ENCODE peak calls at places on chromosomes 2 and 18, in four cellular contexts. Q is GM12865, D is upper lobe of right lung, V is fibroblast of lung. B is an unnamed sample.

GRCh38 chr2:171523969-171524401 is 1.7 kb downstream of the CYBRD1 start:
- DNase-seq in Q (no peak), D (no peak), V (peak; percentile 66), B (no peak)

GRCh38 chr18:13425357-13426095 is 207.0 kb downstream of the LDLRAD4 start:
- DNase-seq in Q (no peak), D (no peak), V (no peak), B (no peak)

GRCh38 chr2:146821836-146822316 is 1023.0 kb upstream of the ACVR2A start:
- DNase-seq in D (no peak), V (peak; percentile 78), Q (no peak), B (no peak)

GRCh38 chr2:119242276-119243119 is 18.9 kb downstream of the STEAP3 start:
- DNase-seq in D (no peak), V (no peak), Q (no peak), B (no peak)

GRCh38 chr2:230179086-230179485 is 40.7 kb downstream of the SP110 start:
- DNase-seq in Q (no peak), V (no peak), D (no peak), B (no peak)

GRCh38 chr2:158153270-158154015 is 51.8 kb downstream of the UPP2 start:
- DNase-seq in D (no peak), V (no peak), Q (no peak), B (no peak)

GRCh38 chr2:168934826-168935225 is 33.7 kb downstream of the G6PC2 start:
- DNase-seq in Q (no peak), D (no peak), V (no peak), B (no peak)

GRCh38 chr2:236665572-236666118 is 96.0 kb downstream of the ACKR3 start:
- DNase-seq in D (no peak), V (peak; percentile 42), Q (peak; percentile 24), B (no peak)

GRCh38 chr2:234559609-234560008 is 62.7 kb upstream of the ARL4C start:
- DNase-seq in Q (no peak), D (no peak), V (no peak), B (no peak)

GRCh38 chr2:99403084-99403483 is 65.9 kb downstream of the EIF5B start:
- DNase-seq in Q (no peak), D (no peak), V (peak; percentile 10), B (no peak)

GRCh38 chr18:38539373-38539772 is 973.8 kb upstream of the CELF4 start:
- DNase-seq in V (no peak), Q (no peak), D (no peak), B (no peak)

GRCh38 chr2:27083410-27084296 is 2.9 kb upstream of the KHK start:
- DNase-seq in Q (no peak), V (no peak), D (no peak), B (no peak)

GRCh38 chr2:174617120-174617519 is 19.5 kb upstream of the WIPF1 start:
- DNase-seq in V (no peak), D (no peak), Q (no peak), B (no peak)

GRCh38 chr2:135257383-135258090 is 205.4 kb downstream of the RAB3GAP1 start:
- DNase-seq in Q (no peak), V (peak; percentile 66), D (no peak), B (no peak)

GRCh38 chr2:178392215-178392614 is 58.8 kb downstream of the PRKRA start:
- DNase-seq in D (no peak), Q (no peak), V (peak; percentile 34), B (no peak)

GRCh38 chr2:30714811-30715709 is 92.2 kb downstream of the CAPN13 start:
- DNase-seq in Q (peak; percentile 45), D (peak; percentile 18), V (no peak), B (no peak)

GRCh38 chr2:141199711-141200110 is 931.1 kb downstream of the LRP1B start:
- DNase-seq in D (no peak), Q (no peak), V (peak; percentile 84), B (no peak)

GRCh38 chr2:222813177-222813843 is 47.5 kb upstream of the ACSL3 start:
- DNase-seq in V (no peak), D (no peak), Q (peak; percentile 86), B (peak; percentile 82)

GRCh38 chr2:85753525-85754312 is at the start of gene ATOH8:
- DNase-seq in D (peak; percentile 92), V (peak; percentile 72), Q (peak; percentile 15), B (peak; percentile 79)

GRCh38 chr2:54212456-54212855 is 43.6 kb downstream of the TSPYL6 start:
- DNase-seq in D (no peak), V (peak; percentile 99), Q (no peak), B (no peak)

GRCh38 chr2:41965173-41965875 is 82.5 kb upstream of the PKDCC start:
- DNase-seq in D (no peak), V (no peak), Q (no peak), B (no peak)

GRCh38 chr2:233600361-233600760 is 17.1 kb upstream of the UGT1A8 start:
- DNase-seq in V (peak; percentile 6), D (no peak), Q (no peak), B (no peak)

DNA sequence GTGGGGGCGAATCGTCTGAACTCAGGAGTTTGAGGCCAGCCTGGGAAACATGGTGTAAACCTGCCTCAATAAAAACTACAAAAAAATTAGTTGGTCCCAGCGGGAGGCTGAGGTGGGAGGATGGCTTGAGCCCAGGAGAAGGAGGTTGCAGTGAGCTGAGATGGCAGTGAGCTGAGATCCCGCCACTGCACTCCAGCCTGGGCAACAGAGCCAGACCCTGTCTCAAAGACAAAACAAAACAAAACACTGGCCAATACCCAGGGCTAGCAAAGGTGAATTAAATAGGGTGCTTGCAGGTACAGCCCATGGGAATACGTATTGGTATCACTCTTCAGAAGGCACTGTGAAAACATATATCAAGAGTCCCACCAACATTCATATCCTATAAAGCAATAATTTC is 7.0 kb downstream of the ITSN2 start:
- DNase-seq in Q (no peak), V (no peak), D (no peak), B (no peak)
- TF ChIP-seq CTCF in Q (no peak), V (no peak), D (no peak), B (no peak)

DNA sequence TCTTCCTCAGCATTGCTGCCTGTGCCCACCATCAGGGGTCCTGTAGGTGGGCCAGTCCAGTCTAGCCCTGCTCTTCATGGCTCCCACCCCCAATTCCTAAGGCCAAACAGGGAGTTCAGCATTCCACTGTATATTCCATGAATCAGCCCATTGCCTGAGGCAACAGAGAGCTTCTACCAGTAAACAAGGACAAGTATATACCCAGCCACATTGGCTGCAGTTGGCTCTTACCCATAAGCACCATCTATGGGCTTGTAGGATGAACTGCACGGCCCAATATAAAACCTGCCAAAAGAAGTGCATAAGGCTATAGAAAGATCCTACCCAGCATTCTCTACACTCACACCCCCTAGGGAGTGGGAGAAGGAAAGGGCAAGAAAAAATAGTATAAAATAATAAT is 95.1 kb upstream of the SALL3 start:
- DNase-seq in Q (no peak), V (no peak), D (no peak), B (no peak)
- TF ChIP-seq CTCF in Q (no peak), V (no peak), D (no peak), B (no peak)

DNA sequence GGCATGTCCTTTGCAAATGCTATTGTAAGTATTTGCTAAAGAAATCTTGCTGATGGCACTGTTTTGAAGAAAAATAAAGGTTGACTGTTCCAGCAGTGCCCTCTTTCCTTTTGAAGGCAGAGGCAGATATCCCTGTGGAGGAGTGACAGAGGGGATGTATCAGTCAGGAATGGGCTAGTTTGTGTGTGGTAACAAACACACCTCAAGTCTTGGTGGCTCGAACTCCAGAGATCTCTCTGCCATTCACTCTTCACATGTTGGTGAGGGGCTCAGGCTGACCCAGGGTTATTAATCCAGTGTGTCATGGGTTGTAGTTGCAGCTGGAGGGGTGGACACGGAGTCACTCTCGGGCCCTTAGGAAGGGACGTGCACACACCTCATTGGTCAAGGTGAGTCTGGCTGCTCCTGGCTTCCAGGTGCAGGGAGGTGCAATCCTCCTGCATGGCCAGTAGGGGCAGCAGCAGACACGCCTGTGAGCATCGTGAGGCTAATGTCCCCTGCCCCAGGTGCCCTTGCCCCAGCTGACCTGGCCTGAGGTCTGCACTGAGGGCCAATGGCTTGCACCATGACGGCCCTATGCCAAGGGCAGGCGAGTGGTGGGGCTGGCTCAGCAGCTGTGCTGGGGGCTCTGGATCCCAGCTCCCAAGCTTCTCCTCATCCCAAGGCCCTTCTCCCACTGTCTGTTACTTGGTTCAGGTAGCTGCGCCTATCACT is 146.5 kb downstream of the ASB1 start:
- DNase-seq in Q (peak; percentile 37), V (no peak), D (no peak), B (peak; percentile 74)
- TF ChIP-seq CTCF in Q (peak; percentile 81), V (peak; percentile 31), D (peak; percentile 58), B (peak; percentile 70)

GRCh38 chr18:36419913-36420531 is 122.5 kb downstream of the FHOD3 start:
- DNase-seq in D (no peak), V (peak; percentile 57), Q (peak; percentile 79), B (peak; percentile 17)
- TF ChIP-seq CTCF in D (no peak), V (no peak), Q (peak; percentile 39), B (no peak)

DNA sequence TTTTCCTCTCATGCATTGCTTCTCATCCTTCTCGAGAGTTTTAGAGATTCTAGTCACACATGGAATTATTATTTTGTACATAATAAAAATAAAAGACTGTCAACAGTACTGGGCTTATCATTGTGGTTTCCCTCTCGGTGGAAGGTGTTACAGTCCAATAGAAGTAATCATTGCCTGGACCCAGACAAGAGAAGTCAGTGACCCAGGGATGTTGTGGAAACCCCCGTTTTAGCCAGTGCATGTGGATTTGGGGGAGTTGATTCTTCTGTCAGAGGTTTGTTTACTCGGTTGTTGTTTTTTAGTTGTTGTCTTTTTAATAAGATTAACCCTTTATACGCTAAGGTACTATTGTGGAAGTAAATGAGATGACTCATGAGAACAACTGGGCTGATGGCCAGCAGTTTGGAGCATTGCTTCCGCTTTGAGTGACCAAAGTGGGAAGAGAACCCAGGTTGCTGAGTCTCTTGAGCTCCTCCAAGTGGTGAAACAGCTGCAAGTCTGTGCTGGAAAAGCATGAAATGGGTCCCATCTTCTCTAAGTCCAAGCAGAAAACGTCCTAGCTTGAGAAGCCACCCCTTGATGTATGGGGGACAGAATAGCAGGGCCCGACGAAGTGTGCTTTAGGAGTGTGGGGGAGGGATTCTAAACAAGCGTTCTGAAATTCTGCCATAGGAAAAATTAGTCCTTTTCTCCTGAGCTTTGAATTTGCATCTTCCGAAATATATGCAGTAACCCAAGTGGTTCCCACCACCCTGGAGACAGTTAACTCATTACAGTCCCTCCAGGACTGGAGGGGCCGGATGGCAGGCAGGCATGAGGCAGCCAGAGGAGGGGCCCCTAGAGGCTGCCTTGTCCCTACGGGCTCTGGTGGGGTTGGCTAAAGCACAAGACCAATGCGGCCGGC is 61.8 kb upstream of the GPR45 start:
- DNase-seq in V (peak; percentile 84), Q (peak; percentile 10), D (no peak), B (peak; percentile 42)
- TF ChIP-seq CTCF in V (peak; percentile 17), Q (peak; percentile 19), D (peak; percentile 43), B (peak; percentile 54)